ENCODE peak calls at places on chromosomes 5 and 9, in six cellular contexts. T is A549, X is HepG2, U is K562, W is endothelial cell of umbilical vein, R is GM12878. N is an unnamed sample.
A peak's percentile ranks its signal among the peaks of the same experiment; 100 is the strongest.

GRCh38 chr5:132785864-132786263 is 8.8 kb upstream of the SEPTIN8 start:
- DNase-seq in T (no peak), X (no peak), U (no peak), W (no peak), R (no peak), N (no peak)

GRCh38 chr5:124660229-124661093 is 86.0 kb downstream of the ZNF608 start:
- DNase-seq in T (peak; percentile 38), X (no peak), U (no peak), W (no peak), R (no peak), N (no peak)

GRCh38 chr5:67353500-67353931 is 156.9 kb upstream of the CD180 start:
- DNase-seq in T (no peak), X (no peak), U (no peak), W (no peak), R (no peak), N (no peak)

GRCh38 chr5:150155258-150156032 is at the start of gene PDGFRB:
- DNase-seq in T (no peak), X (no peak), U (peak; percentile 60), W (peak; percentile 56), R (no peak), N (no peak)

GRCh38 chr5:71938886-71939285 is 168.4 kb upstream of the MAP1B start:
- DNase-seq in T (peak; percentile 87), X (peak; percentile 4), U (no peak), W (no peak), R (no peak), N (no peak)

GRCh38 chr9:115643948-115644727 is 509.5 kb upstream of the PAPPA start:
- DNase-seq in T (no peak), X (no peak), U (no peak), W (no peak), R (no peak), N (no peak)

GRCh38 chr5:106940986-106941385 is 729.8 kb downstream of the EFNA5 start:
- DNase-seq in T (peak; percentile 80), X (peak; percentile 6), U (no peak), W (peak; percentile 76), R (no peak), N (no peak)

GRCh38 chr5:99379187-99379586 is 450.4 kb upstream of the CHD1 start:
- DNase-seq in T (no peak), X (no peak), U (no peak), W (no peak), R (no peak), N (no peak)

GRCh38 chr5:53335115-53335514 is 145.3 kb upstream of the FST start:
- DNase-seq in T (peak; percentile 26), X (no peak), U (no peak), W (no peak), R (no peak), N (peak; percentile 7)

GRCh38 chr9:133727876-133728441 is 10.2 kb downstream of the SARDH start:
- DNase-seq in T (no peak), X (no peak), U (peak; percentile 44), W (no peak), R (no peak), N (no peak)

GRCh38 chr9:130999265-130999623 is 9.7 kb upstream of the LAMC3 start:
- DNase-seq in T (no peak), X (no peak), U (no peak), W (no peak), R (no peak), N (no peak)

GRCh38 chr5:181160144-181160754 is 12.9 kb downstream of the OR2V2 start:
- DNase-seq in T (peak; percentile 84), X (no peak), U (peak; percentile 94), W (no peak), R (no peak), N (no peak)

GRCh38 chr5:107809201-107810034 is 138.7 kb upstream of the EFNA5 start:
- DNase-seq in T (no peak), X (no peak), U (no peak), W (no peak), R (no peak), N (no peak)

GRCh38 chr9:81787747-81788632 is 98.6 kb upstream of the TLE1 start:
- DNase-seq in T (peak; percentile 80), X (peak; percentile 73), U (no peak), W (peak; percentile 8), R (no peak), N (no peak)

GRCh38 chr5:132641241-132641723 is 16.7 kb upstream of the IL13 start:
- DNase-seq in T (no peak), X (no peak), U (no peak), W (no peak), R (no peak), N (no peak)

GRCh38 chr5:178404987-178405386 is 172.4 kb upstream of the PHYKPL start:
- DNase-seq in T (no peak), X (no peak), U (no peak), W (no peak), R (no peak), N (no peak)

GRCh38 chr5:172798422-172799215 is 27.6 kb upstream of the DUSP1 start:
- DNase-seq in T (peak; percentile 69), X (no peak), U (no peak), W (peak; percentile 71), R (no peak), N (peak; percentile 91)

GRCh38 chr5:112647428-112647827 is 90.3 kb upstream of the APC start:
- DNase-seq in T (no peak), X (no peak), U (no peak), W (no peak), R (no peak), N (no peak)

GRCh38 chr5:155711882-155712281 is 615.1 kb upstream of the SGCD start:
- DNase-seq in T (no peak), X (no peak), U (no peak), W (no peak), R (no peak), N (no peak)

GRCh38 chr5:132426525-132427138 is 57.1 kb downstream of the SLC22A5 start:
- DNase-seq in T (peak; percentile 46), X (peak; percentile 58), U (peak; percentile 75), W (peak; percentile 80), R (no peak), N (peak; percentile 98)

GRCh38 chr5:15823413-15823812 is 323.4 kb downstream of the FBXL7 start:
- DNase-seq in T (no peak), X (no peak), U (no peak), W (no peak), R (no peak), N (no peak)

GRCh38 chr9:116499986-116500871 is 186.9 kb upstream of the TRIM32 start:
- DNase-seq in T (peak; percentile 81), X (no peak), U (peak; percentile 29), W (no peak), R (no peak), N (peak; percentile 4)

GRCh38 chr5:6736106-6736505 is 22.9 kb downstream of the TENT4A start:
- DNase-seq in T (no peak), X (no peak), U (no peak), W (no peak), R (no peak), N (no peak)

GRCh38 chr5:30734118-30734517 is 459.4 kb upstream of the CDH6 start:
- DNase-seq in T (no peak), X (no peak), U (no peak), W (no peak), R (no peak), N (no peak)

GRCh38 chr5:174145821-174146220 is 100.3 kb downstream of the NSG2 start:
- DNase-seq in T (peak; percentile 24), X (no peak), U (peak; percentile 20), W (no peak), R (no peak), N (peak; percentile 8)

GRCh38 chr9:15132107-15132506 is 174.9 kb downstream of the TTC39B start:
- DNase-seq in T (no peak), X (no peak), U (no peak), W (no peak), R (no peak), N (no peak)

GRCh38 chr5:96344678-96345612 is 88.1 kb downstream of the PCSK1 start:
- DNase-seq in T (peak; percentile 80), X (peak; percentile 64), U (peak; percentile 32), W (peak; percentile 88), R (peak; percentile 59), N (peak; percentile 65)

GRCh38 chr5:151568036-151568435 is 23.1 kb downstream of the FAT2 start:
- DNase-seq in T (no peak), X (no peak), U (no peak), W (no peak), R (no peak), N (no peak)

GRCh38 chr5:5141625-5142527 is 1.7 kb downstream of the ADAMTS16 start:
- DNase-seq in T (peak; percentile 71), X (peak; percentile 55), U (peak; percentile 63), W (peak; percentile 45), R (no peak), N (peak; percentile 67)

GRCh38 chr5:81402180-81402930 is 8.4 kb upstream of the ACOT12 start:
- DNase-seq in T (no peak), X (no peak), U (no peak), W (no peak), R (no peak), N (no peak)
- TF ChIP-seq POLR2A in T (no peak), X (no peak), U (no peak), W (no peak), R (no peak), N (no peak)

DNA sequence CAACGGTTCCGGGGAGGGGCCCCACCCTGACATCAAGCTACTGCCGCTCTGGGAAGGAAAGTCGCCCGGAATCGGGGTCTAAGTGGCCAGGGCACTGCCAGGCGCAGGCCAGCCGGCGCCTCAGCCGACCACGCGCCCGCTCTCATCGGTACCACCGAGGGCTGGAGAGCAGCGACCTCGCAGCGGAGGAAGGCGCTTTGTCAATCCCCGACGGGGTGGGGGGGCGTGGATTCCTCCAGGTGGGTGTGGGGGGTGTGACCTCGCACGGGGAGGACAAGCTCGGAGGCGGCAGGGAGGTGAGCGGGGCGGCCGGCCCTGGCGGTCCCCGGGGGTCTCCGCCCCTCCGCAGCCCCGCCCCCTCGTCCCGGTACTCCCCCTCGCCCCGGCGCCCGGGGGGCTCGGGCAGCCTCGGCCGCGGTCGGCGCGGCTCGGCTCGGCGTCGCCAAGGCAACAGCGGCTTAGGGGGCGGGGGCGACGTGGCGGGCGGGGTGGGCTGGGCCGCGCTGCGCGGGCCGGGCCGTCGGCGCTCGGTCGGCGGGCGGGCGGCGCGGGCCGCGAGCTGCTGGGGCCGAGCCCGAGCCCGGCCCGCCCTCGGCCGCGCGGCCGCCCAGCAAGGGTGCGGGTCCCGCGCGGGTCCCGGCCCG is 47.3 kb downstream of the DAB2IP start:
- DNase-seq in T (no peak), X (no peak), U (peak; percentile 28), W (no peak), R (no peak), N (no peak)
- TF ChIP-seq MYC in T (no peak), X (no peak), U (no peak), W (no peak), R (no peak), N (no peak)

DNA sequence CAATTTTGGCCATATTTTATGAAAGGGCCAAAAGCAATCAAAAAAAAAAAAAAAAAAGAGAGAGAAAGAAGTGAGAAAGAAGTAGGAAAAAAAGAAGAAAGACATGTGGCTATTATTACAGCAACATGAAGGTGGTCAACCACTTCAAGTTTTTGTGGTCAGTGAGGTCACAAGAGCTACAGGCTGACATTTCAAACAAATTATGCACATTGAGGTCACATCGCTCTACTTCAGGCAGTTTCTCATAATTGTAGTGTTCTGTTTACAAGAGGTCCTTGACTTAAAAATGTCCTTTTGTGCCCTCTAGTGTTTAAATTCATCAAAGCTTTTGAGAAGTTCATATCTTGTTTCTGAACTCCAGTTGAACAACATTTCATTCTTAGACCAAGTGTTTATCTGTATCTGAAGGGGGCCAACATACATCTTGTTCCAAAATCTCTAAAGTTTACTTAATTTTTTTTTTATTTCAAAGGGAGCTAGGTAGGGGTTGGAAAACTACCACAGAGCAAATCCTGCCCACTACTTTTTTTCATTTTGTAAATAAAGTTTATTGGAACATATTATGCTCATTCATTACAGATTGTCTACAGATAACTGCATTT is 513.1 kb downstream of the PDE4D start:
- DNase-seq in T (peak; percentile 92), X (peak; percentile 50), U (peak; percentile 7), W (peak; percentile 71), R (peak; percentile 76), N (peak; percentile 84)
- TF ChIP-seq MAX in T (peak; percentile 48), X (no peak), U (no peak), W (no peak), R (no peak), N (peak; percentile 59)

GRCh38 chr9:74066605-74067004 is 430.5 kb upstream of the RORB start:
- DNase-seq in T (no peak), X (no peak), U (no peak), W (no peak), R (no peak), N (no peak)
- TF ChIP-seq POLR2A in T (no peak), X (no peak), U (no peak), W (no peak), R (no peak), N (no peak)